ENCODE peak calls at places on chromosomes 1 and 21, in five cellular contexts. U is NT2/D1, E is kidney, L is tibial artery, R is endodermal cell. M is an unnamed sample.

GRCh38 chr21:33873116-33873515 is 42.5 kb downstream of the ATP5PO start:
- DNase-seq in U (no peak), E (no peak), L (no peak), R (no peak), M (no peak)

GRCh38 chr1:154425172-154425571 is 20.0 kb downstream of the IL6R start:
- DNase-seq in U (no peak), E (no peak), L (no peak), R (no peak), M (no peak)

GRCh38 chr1:248009681-248010080 is 3.8 kb upstream of the OR2L5 start:
- DNase-seq in U (no peak), E (no peak), L (no peak), R (no peak), M (no peak)

GRCh38 chr1:9009438-9010366 is 16.5 kb downstream of the SLC2A7 start:
- DNase-seq in U (peak; percentile 39), E (no peak), L (no peak), R (peak; percentile 93), M (no peak)

GRCh38 chr1:20589331-20590312 is 725 bp downstream of the CDA start:
- DNase-seq in U (no peak), E (peak; percentile 86), L (peak; percentile 58), R (peak; percentile 86), M (peak; percentile 62)

GRCh38 chr1:12405325-12406217 is 175.7 kb downstream of the VPS13D start:
- DNase-seq in U (no peak), E (no peak), L (peak; percentile 71), R (peak; percentile 57), M (no peak)

GRCh38 chr1:27868932-27869718 is 3.2 kb upstream of the THEMIS2 start:
- DNase-seq in U (no peak), E (peak; percentile 78), L (no peak), R (no peak), M (peak; percentile 26)

GRCh38 chr21:31366825-31367224 is 22.8 kb upstream of the TIAM1 start:
- DNase-seq in U (no peak), E (no peak), L (no peak), R (no peak), M (no peak)

GRCh38 chr1:180953291-180953747 is 40.6 kb downstream of the KIAA1614 start:
- DNase-seq in U (no peak), E (no peak), L (no peak), R (no peak), M (no peak)

GRCh38 chr1:24855474-24855873 is 74.6 kb downstream of the RUNX3 start:
- DNase-seq in U (no peak), E (no peak), L (no peak), R (no peak), M (no peak)

GRCh38 chr1:161487483-161487827 is 17.8 kb upstream of the FCGR2A start:
- DNase-seq in U (no peak), E (no peak), L (peak; percentile 55), R (peak; percentile 46), M (peak; percentile 41)

GRCh38 chr21:37914211-37914900 is 1.9 kb downstream of the KCNJ6 start:
- DNase-seq in U (peak; percentile 58), E (no peak), L (no peak), R (peak; percentile 95), M (peak; percentile 25)

GRCh38 chr1:185017338-185017737 is 28.0 kb upstream of the RNF2 start:
- DNase-seq in U (no peak), E (no peak), L (no peak), R (no peak), M (no peak)

GRCh38 chr1:151713044-151713443 is 3.6 kb downstream of the CELF3 start:
- DNase-seq in U (no peak), E (no peak), L (no peak), R (no peak), M (no peak)

GRCh38 chr1:235888119-235888643 is 21.5 kb upstream of the LYST start:
- DNase-seq in U (no peak), E (no peak), L (no peak), R (no peak), M (no peak)

GRCh38 chr1:59025201-59025600 is 241.4 kb upstream of the JUN start:
- DNase-seq in U (no peak), E (no peak), L (no peak), R (no peak), M (no peak)

GRCh38 chr1:173853074-173853473 is 14.7 kb downstream of the GAS5 start:
- DNase-seq in U (peak; percentile 91), E (no peak), L (no peak), R (peak; percentile 86), M (no peak)

GRCh38 chr1:17588048-17588781 is 48.7 kb downstream of the ARHGEF10L start:
- DNase-seq in U (no peak), E (peak; percentile 91), L (peak; percentile 54), R (peak; percentile 88), M (peak; percentile 70)

GRCh38 chr1:58652351-58653184 is 47.3 kb downstream of the MYSM1 start:
- DNase-seq in U (peak; percentile 83), E (no peak), L (peak; percentile 54), R (peak; percentile 68), M (peak; percentile 61)

GRCh38 chr1:156160744-156161181 is 7.4 kb downstream of the SEMA4A start:
- DNase-seq in U (peak; percentile 65), E (peak; percentile 94), L (peak; percentile 95), R (peak; percentile 94), M (peak; percentile 88)

GRCh38 chr1:11800391-11800755 is 5.4 kb downstream of the MTHFR start:
- DNase-seq in U (no peak), E (no peak), L (no peak), R (no peak), M (no peak)

GRCh38 chr21:43361493-43362296 is 65.2 kb downstream of the SIK1 start:
- DNase-seq in U (no peak), E (peak; percentile 90), L (peak; percentile 54), R (no peak), M (peak; percentile 62)

GRCh38 chr21:43985690-43986251 is 26.3 kb upstream of the TRAPPC10 start:
- DNase-seq in U (no peak), E (peak; percentile 59), L (no peak), R (peak; percentile 81), M (no peak)

GRCh38 chr21:46055863-46056281 is 42.0 kb upstream of the COL6A2 start:
- DNase-seq in U (no peak), E (peak; percentile 78), L (no peak), R (peak; percentile 35), M (no peak)

DNA sequence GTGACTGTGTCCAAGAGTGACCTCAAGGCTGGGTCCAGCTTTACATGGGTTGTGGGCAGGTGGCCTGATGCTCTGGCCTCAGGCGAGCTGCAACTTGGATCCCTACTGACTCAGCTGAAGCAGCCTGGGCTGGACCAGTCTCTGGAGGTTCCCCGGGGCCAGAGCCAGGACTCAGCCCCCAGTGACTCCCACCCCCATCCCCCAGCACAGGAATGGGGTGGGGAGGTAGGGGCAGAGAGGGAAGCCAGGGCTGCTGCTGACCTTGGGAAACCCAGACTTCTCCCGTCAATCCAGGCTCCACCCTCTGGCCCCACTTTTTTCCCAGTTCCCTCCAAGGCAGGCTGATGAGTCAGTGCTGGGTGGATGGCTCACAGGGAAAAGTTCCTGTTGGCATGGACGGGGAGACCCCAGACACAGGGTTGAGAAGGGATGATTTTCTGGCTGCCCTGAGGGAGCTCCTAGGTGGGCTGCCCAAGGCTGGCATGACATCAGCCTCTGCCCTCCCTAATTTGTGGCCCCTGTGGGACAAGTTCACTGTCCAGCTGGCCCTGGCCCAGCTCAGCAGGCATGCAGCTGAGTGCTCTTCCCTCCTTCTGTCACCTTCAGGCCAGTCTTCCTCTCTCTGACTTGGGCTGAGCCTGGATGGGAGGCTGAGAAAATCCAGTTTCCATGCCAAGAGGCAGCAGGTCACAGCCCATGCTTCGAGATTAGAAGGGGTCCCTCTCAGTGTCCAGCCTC is 2.2 kb downstream of the ZC3H12A start:
- DNase-seq in U (no peak), E (peak; percentile 90), L (peak; percentile 87), R (peak; percentile 74), M (peak; percentile 75)
- H3K4me3 ChIP-seq in U (peak overlapping the region; percentile 13), E (peak overlapping the region; percentile 96), L (peak overlapping the region; percentile 96), R (peak overlapping the region; percentile 87), M (peak overlapping the region; percentile 78)

DNA sequence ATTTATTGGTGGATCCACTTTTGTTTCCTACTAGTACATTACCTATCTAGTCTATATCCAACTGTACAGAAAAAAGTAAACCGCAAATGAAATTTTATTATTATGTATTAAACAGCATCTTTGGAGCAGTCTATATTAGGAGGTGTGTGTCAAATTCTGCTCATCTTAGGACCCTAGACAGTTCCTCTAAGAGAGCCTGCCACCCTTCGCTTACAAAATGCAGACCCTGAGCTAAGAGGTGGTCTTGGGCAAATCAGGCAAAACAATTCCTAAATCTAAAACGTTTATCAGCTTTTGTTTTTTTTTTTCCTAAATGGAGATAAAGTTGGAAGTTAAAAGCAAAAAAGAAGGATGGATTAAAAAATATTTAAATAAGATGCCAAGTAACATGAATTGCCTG is 85.3 kb downstream of the PBX1 start:
- DNase-seq in U (no peak), E (no peak), L (no peak), R (no peak), M (no peak)
- H3K4me1 ChIP-seq in U (peaks cover 3% of the 10 kb centered on the region), E (peaks cover 21% of the 10 kb centered on the region), L (peaks cover 75% of the 10 kb centered on the region), R (peaks cover 16% of the 10 kb centered on the region), M (peaks cover 87% of the 10 kb centered on the region)

DNA sequence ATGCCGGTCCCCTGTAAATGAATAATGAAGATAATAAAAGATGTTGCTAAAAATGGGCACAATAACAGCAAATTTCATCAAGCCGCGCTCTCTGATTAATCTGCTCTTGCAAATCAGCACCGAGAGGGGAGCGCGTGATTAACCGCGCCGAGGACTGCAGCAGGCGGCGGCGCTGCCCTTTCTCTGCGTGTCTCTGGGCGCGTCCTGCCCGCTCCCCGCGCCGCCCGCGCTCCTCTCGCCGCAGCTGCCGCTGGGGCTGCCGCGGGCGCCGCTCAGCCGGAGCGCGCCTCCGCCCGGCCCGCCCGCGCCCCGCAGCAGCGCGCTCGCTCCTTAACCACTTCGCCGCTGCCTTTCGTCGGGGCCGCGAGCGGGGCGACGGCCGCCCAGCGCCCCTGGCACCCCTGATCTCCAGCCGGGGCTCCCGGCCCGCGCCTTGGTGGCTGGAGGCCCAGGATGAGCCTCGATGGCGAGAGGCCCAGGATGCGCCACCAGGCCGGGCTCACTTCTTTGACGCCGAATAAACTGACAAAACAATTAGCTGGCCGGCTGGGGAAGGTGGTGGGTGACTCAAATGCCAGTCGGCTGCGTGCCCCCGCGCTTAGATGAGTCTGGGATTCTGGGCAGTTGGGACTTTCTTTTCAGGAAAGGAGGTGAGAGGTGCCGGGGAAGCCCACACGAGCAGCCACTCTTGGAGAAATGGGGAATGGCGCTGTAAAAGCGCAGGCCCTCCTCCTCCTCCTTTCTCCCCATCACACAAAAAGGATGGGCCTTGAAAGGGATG is 221.4 kb upstream of the PKN2 start:
- DNase-seq in U (peak; percentile 22), E (peak; percentile 77), L (no peak), R (peak; percentile 84), M (peak; percentile 34)
- H3K4me3 ChIP-seq in U (peak overlapping the region; percentile 51), E (no peak overlapping the region), L (peak overlapping the region; percentile 47), R (peak overlapping the region; percentile 68), M (peak overlapping the region; percentile 51)

GRCh38 chr1:94418664-94419655 is 771 bp downstream of the ABCD3 start:
- DNase-seq in U (no peak), E (peak; percentile 60), L (peak; percentile 42), R (no peak), M (peak; percentile 61)

GRCh38 chr1:94417962-94418663 is at the start of gene ABCD3:
- DNase-seq in U (peak; percentile 78), E (peak; percentile 99), L (peak; percentile 98), R (peak; percentile 97), M (peak; percentile 97)

GRCh38 chr1:94416901-94417701 is 1.1 kb upstream of the ABCD3 start:
- DNase-seq in U (no peak), E (no peak), L (peak; percentile 33), R (peak; percentile 39), M (no peak)

GRCh38 chr1:94413311-94413710 is 4.9 kb upstream of the ABCD3 start:
- DNase-seq in U (no peak), E (no peak), L (no peak), R (no peak), M (no peak)

DNA sequence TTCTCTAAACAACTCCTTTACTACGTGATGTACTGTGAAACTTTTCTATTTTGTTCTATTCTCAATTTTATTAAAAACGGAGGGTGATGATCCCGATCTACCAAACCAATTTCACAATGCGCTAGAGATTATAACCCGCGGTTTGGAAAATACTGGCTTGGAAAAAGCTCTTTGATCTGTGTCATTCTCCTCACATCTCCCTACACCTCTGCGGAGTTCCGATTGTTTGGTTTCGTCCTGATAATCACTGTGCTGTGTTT is 557 bp upstream of the ABCD3 start:
- DNase-seq in U (no peak), E (no peak), L (no peak), R (no peak), M (no peak)
- H3K4me1 ChIP-seq in U (no peaks in the 10 kb centered on the region), E (no peaks in the 10 kb centered on the region), L (peaks cover 32% of the 10 kb centered on the region), R (peaks cover 4% of the 10 kb centered on the region), M (peaks cover 44% of the 10 kb centered on the region)